ENCODE peak calls at places on chromosomes 5 and 9, in four cellular contexts. S, Z, C and W are unnamed samples.

GRCh38 chr9:13863112-13863511 is 450.8 kb downstream of the NFIB start:
- DNase-seq in S (no peak), Z (no peak), C (no peak), W (no peak)

GRCh38 chr9:99822596-99823391 is 1.1 kb downstream of the NR4A3 start:
- DNase-seq in S (peak; percentile 83), Z (peak; percentile 62), C (peak; percentile 66), W (peak; percentile 42)

GRCh38 chr9:100277166-100277979 is 75.4 kb downstream of the TEX10 start:
- DNase-seq in S (no peak), Z (no peak), C (no peak), W (no peak)

GRCh38 chr5:96284727-96285389 is 148.2 kb downstream of the PCSK1 start:
- DNase-seq in S (no peak), Z (no peak), C (no peak), W (no peak)

GRCh38 chr5:18792145-18792544 is 1157.9 kb downstream of the TAF11L14 start:
- DNase-seq in S (no peak), Z (peak; percentile 67), C (no peak), W (no peak)

GRCh38 chr9:134360897-134361296 is 34.6 kb downstream of the RXRA start:
- DNase-seq in S (peak; percentile 92), Z (no peak), C (no peak), W (no peak)

GRCh38 chr9:98536542-98537173 is 172.1 kb downstream of the GABBR2 start:
- DNase-seq in S (no peak), Z (peak; percentile 29), C (no peak), W (no peak)

GRCh38 chr5:172229904-172230303 is 35.9 kb downstream of the EFCAB9 start:
- DNase-seq in S (no peak), Z (no peak), C (no peak), W (no peak)

GRCh38 chr9:126701820-126702500 is 88.2 kb downstream of the LMX1B start:
- DNase-seq in S (peak; percentile 65), Z (no peak), C (peak; percentile 53), W (no peak)

GRCh38 chr5:81208904-81209303 is 24.2 kb upstream of the CKMT2 start:
- DNase-seq in S (no peak), Z (no peak), C (no peak), W (no peak)

GRCh38 chr9:35729700-35730485 is 2.1 kb downstream of the TLN1 start:
- DNase-seq in S (peak; percentile 85), Z (peak; percentile 66), C (peak; percentile 80), W (no peak)

GRCh38 chr5:95808686-95809413 is 13.7 kb downstream of the GLRX start:
- DNase-seq in S (peak; percentile 89), Z (no peak), C (no peak), W (peak; percentile 77)

GRCh38 chr5:96287181-96287580 is 145.9 kb downstream of the PCSK1 start:
- DNase-seq in S (no peak), Z (no peak), C (no peak), W (no peak)

GRCh38 chr5:177524941-177525655 is 8.3 kb upstream of the DDX41 start:
- DNase-seq in S (peak; percentile 60), Z (no peak), C (peak; percentile 32), W (no peak)

GRCh38 chr5:151298063-151298462 is 5.5 kb downstream of the SLC36A3 start:
- DNase-seq in S (no peak), Z (peak; percentile 72), C (no peak), W (no peak)

GRCh38 chr5:102958481-102959011 is 161.4 kb downstream of the GIN1 start:
- DNase-seq in S (no peak), Z (peak; percentile 36), C (no peak), W (no peak)

GRCh38 chr5:131355972-131356528 is 92.2 kb downstream of the CDC42SE2 start:
- DNase-seq in S (no peak), Z (no peak), C (no peak), W (no peak)

GRCh38 chr5:154972476-154973080 is 31.7 kb downstream of the MRPL22 start:
- DNase-seq in S (no peak), Z (peak; percentile 55), C (no peak), W (no peak)

GRCh38 chr9:129258823-129259301 is 80.8 kb upstream of the IER5L start:
- DNase-seq in S (peak; percentile 76), Z (no peak), C (peak; percentile 57), W (no peak)
- H3K27ac ChIP-seq in S (no peak overlapping the region), Z (peak overlapping the region; percentile 11), C (no peak overlapping the region), W (no peak overlapping the region)

GRCh38 chr5:122788996-122789395 is 14.1 kb downstream of the SNX2 start:
- DNase-seq in S (no peak), Z (no peak), C (no peak), W (no peak)

GRCh38 chr5:122790354-122791123 is 15.7 kb downstream of the SNX2 start:
- DNase-seq in S (no peak), Z (no peak), C (no peak), W (no peak)

GRCh38 chr5:122788371-122788770 is 13.5 kb downstream of the SNX2 start:
- DNase-seq in S (no peak), Z (no peak), C (no peak), W (no peak)

GRCh38 chr5:122785294-122785693 is 10.4 kb downstream of the SNX2 start:
- DNase-seq in S (no peak), Z (no peak), C (no peak), W (no peak)

GRCh38 chr5:122789461-122790171 is 14.7 kb downstream of the SNX2 start:
- DNase-seq in S (no peak), Z (no peak), C (no peak), W (no peak)
- H3K9me3 ChIP-seq in S (no peaks in the 10 kb centered on the region), Z (peaks cover 4% of the 10 kb centered on the region), C (no peaks in the 10 kb centered on the region), W (peaks cover 10% of the 10 kb centered on the region)

GRCh38 chr5:38997579-38997978 is 76.6 kb downstream of the RICTOR start:
- DNase-seq in S (no peak), Z (no peak), C (no peak), W (no peak)
- H3K27ac ChIP-seq in S (no peak overlapping the region), Z (no peak overlapping the region), C (no peak overlapping the region), W (no peak overlapping the region)

GRCh38 chr5:179113143-179113530 is 53.0 kb downstream of the ZNF354C start:
- DNase-seq in S (no peak), Z (no peak), C (no peak), W (no peak)
- H3K9me3 ChIP-seq in S (peaks cover 31% of the 10 kb centered on the region), Z (peaks cover 18% of the 10 kb centered on the region), C (peaks cover 14% of the 10 kb centered on the region), W (peaks cover 30% of the 10 kb centered on the region)

GRCh38 chr5:57219386-57219785 is 45.5 kb downstream of the GPBP1 start:
- DNase-seq in S (no peak), Z (peak; percentile 9), C (no peak), W (no peak)
- H3K27ac ChIP-seq in S (no peak overlapping the region), Z (no peak overlapping the region), C (no peak overlapping the region), W (peak overlapping the region; percentile 25)

GRCh38 chr5:59257488-59258400 is 635.8 kb downstream of the PDE4D start:
- DNase-seq in S (no peak), Z (no peak), C (no peak), W (no peak)

GRCh38 chr5:59253625-59254024 is 639.9 kb downstream of the PDE4D start:
- DNase-seq in S (no peak), Z (no peak), C (no peak), W (no peak)

GRCh38 chr5:59254055-59254687 is 639.4 kb downstream of the PDE4D start:
- DNase-seq in S (no peak), Z (peak; percentile 81), C (no peak), W (no peak)

GRCh38 chr5:59259238-59259637 is 634.3 kb downstream of the PDE4D start:
- DNase-seq in S (no peak), Z (no peak), C (no peak), W (no peak)

GRCh38 chr5:59256331-59256730 is 637.2 kb downstream of the PDE4D start:
- DNase-seq in S (no peak), Z (no peak), C (no peak), W (no peak)
- H3K9me3 ChIP-seq in S (no peaks in the 10 kb centered on the region), Z (no peaks in the 10 kb centered on the region), C (no peaks in the 10 kb centered on the region), W (no peaks in the 10 kb centered on the region)

DNA sequence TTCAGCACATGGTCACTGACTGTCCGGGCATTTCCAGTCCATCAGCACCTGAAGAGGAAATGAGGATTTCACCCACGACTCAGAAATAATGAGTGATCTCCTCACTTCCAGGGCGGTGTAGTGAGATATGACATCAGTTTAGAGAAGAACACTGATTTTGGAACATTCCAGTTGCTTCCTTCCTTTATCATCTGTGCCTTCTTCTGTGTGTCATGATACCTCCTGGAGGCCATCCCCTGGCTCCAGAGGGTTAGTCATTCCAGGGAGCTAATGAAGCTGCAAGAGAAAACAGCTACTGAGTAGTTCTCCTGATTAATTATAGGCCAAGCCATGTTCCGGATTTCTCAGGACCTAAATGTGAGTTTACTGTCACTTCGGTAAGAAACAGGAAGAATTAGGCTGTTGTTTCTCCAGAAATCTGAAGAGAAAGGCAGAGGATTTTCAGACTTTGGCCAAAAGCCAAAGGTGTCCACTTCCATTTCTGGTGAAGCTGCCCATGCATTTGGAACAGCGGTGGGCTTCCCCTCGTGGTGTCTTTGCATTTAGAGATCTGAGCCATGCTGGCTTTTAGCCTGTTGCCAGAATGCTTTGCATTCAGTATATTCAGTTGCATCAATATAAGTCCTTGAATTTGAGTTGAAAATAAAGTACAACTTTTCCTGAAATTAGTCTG is 161.3 kb upstream of the OTULINL start:
- DNase-seq in S (no peak), Z (no peak), C (no peak), W (no peak)
- H3K27ac ChIP-seq in S (no peak overlapping the region), Z (no peak overlapping the region), C (no peak overlapping the region), W (no peak overlapping the region)

GRCh38 chr9:103323699-103324098 is 328.6 kb downstream of the CYLC2 start:
- DNase-seq in S (no peak), Z (no peak), C (no peak), W (no peak)
- H3K9me3 ChIP-seq in S (no peaks in the 10 kb centered on the region), Z (no peaks in the 10 kb centered on the region), C (no peaks in the 10 kb centered on the region), W (no peaks in the 10 kb centered on the region)

GRCh38 chr9:131236161-131236560 is 40.1 kb downstream of the FAM78A start:
- DNase-seq in S (no peak), Z (no peak), C (no peak), W (no peak)

GRCh38 chr9:131236761-131237160 is 39.5 kb downstream of the FAM78A start:
- DNase-seq in S (no peak), Z (no peak), C (no peak), W (no peak)

GRCh38 chr9:131237931-131238401 is 38.3 kb downstream of the FAM78A start:
- DNase-seq in S (peak; percentile 89), Z (no peak), C (peak; percentile 84), W (peak; percentile 78)

GRCh38 chr9:131238402-131239021 is 37.8 kb downstream of the FAM78A start:
- DNase-seq in S (no peak), Z (no peak), C (no peak), W (no peak)

GRCh38 chr9:131237311-131237710 is 39.0 kb downstream of the FAM78A start:
- DNase-seq in S (no peak), Z (no peak), C (no peak), W (no peak)
- H3K27ac ChIP-seq in S (no peak overlapping the region), Z (no peak overlapping the region), C (peak overlapping the region; percentile 68), W (peak overlapping the region; percentile 52)